ENCODE peak calls at places on chromosomes 12 and 14, in six cellular contexts. M is GM18507, S is GM12865, Z is AG08396, O is NT2/D1, U is cardiac muscle cell. C is an unnamed sample.

GRCh38 chr12:131840643-131841416 is 12.6 kb downstream of the MMP17 start:
- DNase-seq in M (no peak), S (no peak), Z (no peak), O (no peak), U (no peak), C (no peak)

GRCh38 chr12:5789469-5789968 is 155.5 kb downstream of the ANO2 start:
- DNase-seq in M (no peak), S (no peak), Z (no peak), O (peak; percentile 30), U (no peak), C (no peak)

GRCh38 chr14:100320157-100320856 is 2.8 kb upstream of the SLC25A47 start:
- DNase-seq in M (no peak), S (no peak), Z (no peak), O (no peak), U (no peak), C (no peak)

GRCh38 chr14:104530651-104531050 is 48.9 kb upstream of the C14orf180 start:
- DNase-seq in M (no peak), S (no peak), Z (no peak), O (no peak), U (no peak), C (no peak)

GRCh38 chr12:88922816-88923215 is 342.5 kb upstream of the KITLG start:
- DNase-seq in M (no peak), S (no peak), Z (no peak), O (no peak), U (peak; percentile 13), C (no peak)

GRCh38 chr12:98741229-98741614 is 96.1 kb downstream of the APAF1 start:
- DNase-seq in M (no peak), S (no peak), Z (peak; percentile 26), O (no peak), U (no peak), C (no peak)

GRCh38 chr12:57625261-57626032 is 7.6 kb downstream of the B4GALNT1 start:
- DNase-seq in M (no peak), S (no peak), Z (no peak), O (no peak), U (no peak), C (no peak)

GRCh38 chr12:93050026-93050747 is 121.1 kb upstream of the EEA1 start:
- DNase-seq in M (no peak), S (no peak), Z (peak; percentile 27), O (no peak), U (peak; percentile 67), C (no peak)

GRCh38 chr12:15899282-15899870 is 11.8 kb upstream of the DERA start:
- DNase-seq in M (no peak), S (peak; percentile 14), Z (no peak), O (no peak), U (no peak), C (no peak)

GRCh38 chr12:65779091-65779642 is 45.1 kb upstream of the HMGA2 start:
- DNase-seq in M (no peak), S (no peak), Z (peak; percentile 11), O (peak; percentile 62), U (peak; percentile 71), C (no peak)

GRCh38 chr14:53547593-53547992 is 394.5 kb upstream of the DDHD1 start:
- DNase-seq in M (no peak), S (peak; percentile 48), Z (no peak), O (no peak), U (no peak), C (peak; percentile 24)

GRCh38 chr12:56375598-56376434 is 13.2 kb upstream of the APOF start:
- DNase-seq in M (no peak), S (peak; percentile 77), Z (no peak), O (no peak), U (no peak), C (peak; percentile 35)

GRCh38 chr12:80716711-80717469 is at the start of gene MYF5:
- DNase-seq in M (no peak), S (no peak), Z (no peak), O (no peak), U (no peak), C (no peak)

GRCh38 chr14:96206461-96206860 is 1.8 kb downstream of the BDKRB2 start:
- DNase-seq in M (no peak), S (no peak), Z (no peak), O (no peak), U (no peak), C (no peak)

GRCh38 chr14:74595006-74595735 is 16.9 kb downstream of the LTBP2 start:
- DNase-seq in M (no peak), S (no peak), Z (peak; percentile 47), O (no peak), U (peak; percentile 86), C (no peak)

GRCh38 chr14:105431256-105431655 is 11.6 kb downstream of the MTA1 start:
- DNase-seq in M (no peak), S (no peak), Z (no peak), O (no peak), U (no peak), C (no peak)

GRCh38 chr12:125403145-125403789 is 338.0 kb downstream of the AACS start:
- DNase-seq in M (no peak), S (peak; percentile 47), Z (peak; percentile 18), O (peak; percentile 87), U (peak; percentile 34), C (peak; percentile 31)

GRCh38 chr12:130709151-130710000 is 6.7 kb downstream of the RIMBP2 start:
- DNase-seq in M (no peak), S (no peak), Z (no peak), O (no peak), U (no peak), C (no peak)

GRCh38 chr14:61034416-61035100 is 53.5 kb downstream of the SLC38A6 start:
- DNase-seq in M (no peak), S (peak; percentile 65), Z (no peak), O (no peak), U (no peak), C (peak; percentile 9)

GRCh38 chr12:123761841-123762714 is at the start of gene DNAH10:
- DNase-seq in M (peak; percentile 42), S (peak; percentile 62), Z (peak; percentile 57), O (peak; percentile 48), U (peak; percentile 29), C (peak; percentile 76)

GRCh38 chr14:78933948-78934524 is 763.9 kb downstream of the NRXN3 start:
- DNase-seq in M (no peak), S (peak; percentile 45), Z (peak; percentile 33), O (peak; percentile 20), U (peak; percentile 63), C (peak; percentile 30)

GRCh38 chr12:67539946-67540345 is 108.6 kb upstream of the DYRK2 start:
- DNase-seq in M (no peak), S (no peak), Z (no peak), O (no peak), U (peak; percentile 21), C (no peak)

GRCh38 chr14:105128059-105128458 is 40.5 kb downstream of the JAG2 start:
- DNase-seq in M (no peak), S (no peak), Z (no peak), O (no peak), U (peak; percentile 6), C (no peak)

GRCh38 chr12:93609281-93610192 is 37.1 kb downstream of the SOCS2 start:
- DNase-seq in M (no peak), S (no peak), Z (no peak), O (no peak), U (no peak), C (no peak)